ENCODE peak calls at places on chromosomes 6 and 20, in ten cellular contexts. J, F, W, A, H, X, M, B, L and Q are unnamed samples. For H3K36me3, the result is how much of the 10 kb centered on the place peaks cover.

GRCh38 chr6:12483712-12484111 is 193.6 kb downstream of the EDN1 start:
- DNase-seq in L (no peak), W (no peak), X (no peak), F (no peak), H (no peak), M (peak), B (peak), J (peak), A (no peak), Q (peak)

GRCh38 chr6:161261325-161261724 is 12.5 kb downstream of the AGPAT4 start:
- DNase-seq in A (no peak), H (no peak), W (no peak), X (no peak), M (no peak), J (no peak), B (no peak), F (no peak), L (no peak), Q (peak)

GRCh38 chr6:63764318-63764916 is 128.8 kb downstream of the PHF3 start:
- DNase-seq in X (no peak), M (peak), F (no peak), L (peak), A (no peak), J (peak), B (no peak), H (no peak), W (no peak), Q (no peak)

GRCh38 chr6:31811645-31812044 is 3.4 kb downstream of the HSPA1L start:
- DNase-seq in A (no peak), J (no peak), X (no peak), M (no peak), H (no peak), B (no peak), L (no peak), F (no peak), W (no peak), Q (no peak)

GRCh38 chr6:169794317-169795055 is 43.1 kb downstream of the ERMARD start:
- DNase-seq in B (peak), X (peak), M (no peak), J (no peak), L (no peak), A (peak), F (no peak), W (no peak), H (no peak), Q (no peak)

GRCh38 chr6:6704423-6705060 is 116.0 kb downstream of the LY86 start:
- DNase-seq in J (no peak), H (no peak), A (no peak), W (no peak), B (no peak), L (no peak), M (no peak), F (no peak), X (no peak), Q (no peak)

GRCh38 chr6:87718662-87719433 is 16.8 kb upstream of the AKIRIN2 start:
- DNase-seq in F (no peak), H (no peak), A (no peak), X (no peak), M (no peak), L (no peak), J (no peak), W (no peak), B (no peak), Q (no peak)

GRCh38 chr6:53805725-53806124 is 10.9 kb downstream of the LRRC1 start:
- DNase-seq in W (no peak), H (no peak), A (peak), F (no peak), X (no peak), L (no peak), B (no peak), J (no peak), M (no peak), Q (no peak)

GRCh38 chr6:82507112-82507511 is 143.5 kb downstream of the TPBG start:
- DNase-seq in F (no peak), X (no peak), L (no peak), H (no peak), A (no peak), B (no peak), M (no peak), W (no peak), J (peak), Q (no peak)

GRCh38 chr6:101413773-101414172 is 20.3 kb downstream of the GRIK2 start:
- DNase-seq in F (no peak), X (no peak), H (no peak), W (no peak), A (no peak), L (no peak), B (no peak), M (no peak), J (no peak), Q (no peak)

GRCh38 chr6:11396860-11397259 is 140.7 kb upstream of the TMEM170B start:
- DNase-seq in A (no peak), J (no peak), H (no peak), W (no peak), L (no peak), F (no peak), M (no peak), B (no peak), X (no peak), Q (no peak)

GRCh38 chr20:4815618-4816017 is 93.9 kb downstream of the PRND start:
- DNase-seq in H (no peak), M (no peak), L (no peak), F (no peak), B (no peak), A (no peak), W (no peak), X (no peak), J (no peak), Q (no peak)

GRCh38 chr20:61608275-61609085 is 356.4 kb downstream of the CDH4 start:
- DNase-seq in H (no peak), M (no peak), J (no peak), B (no peak), L (peak), F (no peak), X (no peak), A (peak), W (no peak), Q (no peak)

DNA sequence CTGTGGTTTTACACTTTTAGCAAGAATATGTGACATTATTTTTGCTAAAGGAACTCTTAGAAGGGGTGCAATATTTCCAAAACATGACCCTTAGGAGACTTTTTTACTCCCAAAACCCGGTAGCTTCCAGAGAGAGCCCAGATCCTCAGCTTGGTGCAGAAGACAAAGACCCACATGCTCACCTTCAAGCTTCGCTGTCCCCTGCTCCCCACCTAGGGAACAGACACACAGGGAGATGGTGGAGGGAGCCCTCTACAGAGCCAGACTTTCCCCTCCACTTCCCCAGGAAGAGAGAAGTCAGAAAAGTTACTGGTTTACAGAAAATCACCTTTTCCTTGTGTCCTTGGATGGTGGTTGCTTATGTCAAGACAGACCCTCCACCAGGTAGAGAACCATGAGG is 5.0 kb downstream of the CST4 start:
- DNase-seq in J (no peak), W (no peak), F (no peak), B (peak), L (no peak), H (no peak), A (no peak), X (peak), M (no peak), Q (no peak)
- H3K36me3 ChIP-seq in J (under half), W (under half), F (under half), B (under half), L (under half), H (under half), A (under half), X (under half), M (under half), Q (under half)

DNA sequence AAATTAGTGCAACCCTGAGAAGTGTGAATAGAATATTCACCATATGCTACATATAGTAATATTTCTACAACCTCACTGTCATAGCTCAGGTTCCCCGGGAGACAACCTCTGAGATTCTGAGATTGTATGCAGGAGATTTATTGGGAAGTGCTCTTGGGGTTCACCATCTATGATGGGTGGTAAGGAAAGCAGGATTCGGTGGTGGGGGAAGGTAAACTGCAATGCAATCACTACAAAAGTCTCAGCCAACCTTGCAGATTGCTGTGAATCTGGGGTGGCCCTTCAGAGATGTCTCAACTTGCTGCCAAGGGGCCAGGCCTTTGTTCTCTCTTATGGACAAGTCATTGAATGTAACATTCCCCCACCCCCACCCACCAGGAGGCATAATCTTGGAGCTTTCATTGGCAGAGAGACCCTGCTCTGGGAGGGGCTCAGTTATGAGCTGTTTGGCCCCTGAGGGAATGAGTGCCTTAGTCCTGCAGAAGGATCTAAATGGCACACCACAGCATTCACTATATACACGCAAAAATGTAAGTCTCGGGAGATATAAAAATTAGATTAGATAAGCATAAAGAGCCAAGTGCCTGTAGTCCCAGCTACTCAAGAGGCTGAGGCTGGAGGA is 34.0 kb upstream of the SEC63 start:
- DNase-seq in B (no peak), M (no peak), H (no peak), A (no peak), J (no peak), X (no peak), L (no peak), F (no peak), W (no peak), Q (no peak)
- H3K4me3 ChIP-seq in B (no peak), M (no peak), H (no peak), A (no peak), J (no peak), X (no peak), L (no peak), F (no peak), W (no peak), Q (no peak)

GRCh38 chr6:44717431-44717830 is 329.9 kb downstream of the CDC5L start:
- DNase-seq in F (no peak), H (no peak), B (no peak), W (no peak), A (no peak), X (no peak), J (no peak), L (no peak), M (no peak), Q (no peak)
- TF ChIP-seq CTCF in F (no peak), H (no peak), B (no peak), W (no peak), A (no peak), X (no peak), J (no peak), L (no peak), M (no peak), Q (no peak)

GRCh38 chr6:156833755-156834154 is 56.6 kb downstream of the ARID1B start:
- DNase-seq in J (no peak), F (no peak), B (no peak), A (no peak), M (no peak), X (no peak), W (no peak), L (no peak), H (no peak), Q (no peak)

GRCh38 chr6:156830126-156830525 is 52.9 kb downstream of the ARID1B start:
- DNase-seq in J (no peak), W (no peak), B (no peak), X (no peak), H (no peak), M (no peak), L (no peak), A (no peak), F (no peak), Q (no peak)

GRCh38 chr6:156827382-156827781 is 50.2 kb downstream of the ARID1B start:
- DNase-seq in X (no peak), H (peak), W (no peak), M (no peak), J (no peak), A (no peak), B (no peak), F (no peak), L (no peak), Q (no peak)

GRCh38 chr6:156828280-156828703 is 51.1 kb downstream of the ARID1B start:
- DNase-seq in X (no peak), L (no peak), W (no peak), J (no peak), B (no peak), F (peak), H (no peak), M (peak), A (no peak), Q (peak)

DNA sequence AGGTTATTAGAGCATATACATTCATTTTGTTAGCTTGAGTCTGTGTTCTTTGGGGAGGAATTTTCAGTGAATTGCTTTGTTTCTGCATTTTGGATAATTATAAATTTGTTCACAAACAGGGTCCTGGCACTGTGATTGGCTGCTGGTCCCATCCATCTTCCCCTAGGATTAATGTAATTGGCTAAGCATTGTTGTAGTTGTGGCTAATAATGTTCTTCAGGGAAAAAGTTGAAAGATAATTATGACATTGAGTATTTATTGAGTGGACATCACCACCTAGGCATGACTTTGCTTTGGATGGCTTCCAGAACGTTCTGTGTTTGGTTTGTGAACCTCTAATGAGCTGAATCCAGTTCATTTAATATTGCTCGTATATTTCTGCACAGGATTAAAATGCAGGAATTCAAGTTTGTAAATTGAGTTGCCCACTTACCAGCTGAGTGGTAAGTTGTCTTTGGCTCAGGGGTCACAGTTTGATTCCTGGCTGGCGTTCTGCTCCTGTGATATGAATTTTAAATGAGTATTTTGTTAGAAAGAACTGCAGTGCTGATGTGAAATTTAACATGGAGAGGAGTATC is 55.1 kb downstream of the ARID1B start:
- DNase-seq in X (no peak), M (peak), J (no peak), F (no peak), B (no peak), H (peak), A (no peak), L (no peak), W (no peak), Q (no peak)
- H3K36me3 ChIP-seq in X (under half), M (under half), J (under half), F (under half), B (under half), H (under half), A (under half), L (under half), W (under half), Q (under half)

DNA sequence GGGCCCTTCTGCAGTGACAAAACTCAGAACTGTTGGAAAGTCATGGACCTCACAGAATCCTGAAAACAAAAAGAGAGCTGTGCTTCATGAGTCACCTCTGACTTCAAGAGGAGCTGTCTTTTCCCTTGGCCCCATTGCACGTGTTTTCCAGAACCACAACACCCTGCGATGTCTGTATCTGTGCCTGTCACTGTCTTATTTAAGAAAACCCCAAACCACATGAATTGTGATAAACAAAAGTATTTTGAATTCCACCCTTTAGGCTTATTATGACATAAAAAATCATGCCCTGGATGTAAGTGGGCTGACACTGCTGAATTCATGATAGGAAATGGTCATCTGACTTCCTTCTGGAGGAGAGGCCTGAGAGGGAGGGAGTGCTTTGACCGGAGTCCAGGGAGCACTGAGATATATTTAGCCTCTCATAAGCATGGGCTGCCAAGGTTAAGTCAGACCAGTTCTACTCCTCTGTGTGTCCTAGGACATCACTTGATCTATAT is 96.4 kb upstream of the DUSP22 start:
- DNase-seq in F (no peak), L (no peak), X (peak), M (no peak), H (no peak), B (no peak), A (no peak), J (no peak), W (no peak), Q (no peak)
- H3K4me3 ChIP-seq in F (no peak), L (no peak), X (no peak), M (no peak), H (no peak), B (no peak), A (no peak), J (no peak), W (no peak), Q (no peak)